ENCODE peak calls at places on chromosome 1, in five cellular contexts. W is NCI-H2081, G is mucosa of descending colon, X is fibroblast of the conjunctiva, J is neural progenitor cell. Z is an unnamed sample.

GRCh38 chr1:109503935-109504334 is 5.6 kb downstream of the AMIGO1 start:
- DNase-seq in W (no peak), G (no peak), X (no peak), J (no peak), Z (no peak)

GRCh38 chr1:207603777-207604176 is 41.2 kb upstream of the CR1L start:
- DNase-seq in W (no peak), G (no peak), X (peak; percentile 14), J (no peak), Z (no peak)

GRCh38 chr1:51063121-51063520 is 38.9 kb upstream of the C1orf185 start:
- DNase-seq in W (no peak), G (no peak), X (peak; percentile 9), J (no peak), Z (peak; percentile 87)

GRCh38 chr1:229479660-229480399 is 28.3 kb downstream of the NUP133 start:
- DNase-seq in W (no peak), G (no peak), X (no peak), J (no peak), Z (no peak)

GRCh38 chr1:98662354-98662665 is 789 bp downstream of the SNX7 start:
- DNase-seq in W (peak; percentile 30), G (no peak), X (no peak), J (no peak), Z (no peak)

GRCh38 chr1:183881387-183882084 is 76.6 kb downstream of the RGL1 start:
- DNase-seq in W (peak; percentile 12), G (no peak), X (peak; percentile 59), J (peak; percentile 67), Z (peak; percentile 89)

GRCh38 chr1:186633101-186633500 is 47.1 kb downstream of the PTGS2 start:
- DNase-seq in W (no peak), G (no peak), X (no peak), J (no peak), Z (no peak)

GRCh38 chr1:16158993-16159831 is 3.3 kb upstream of the EPHA2 start:
- DNase-seq in W (no peak), G (peak; percentile 65), X (no peak), J (no peak), Z (no peak)

GRCh38 chr1:18234790-18235242 is 127.2 kb downstream of the IGSF21 start:
- DNase-seq in W (peak; percentile 41), G (no peak), X (peak; percentile 5), J (peak; percentile 82), Z (no peak)

GRCh38 chr1:101239095-101240040 is 2.5 kb downstream of the S1PR1 start:
- DNase-seq in W (no peak), G (no peak), X (no peak), J (no peak), Z (no peak)

GRCh38 chr1:41485605-41486004 is 1.1 kb upstream of the EDN2 start:
- DNase-seq in W (no peak), G (peak; percentile 35), X (no peak), J (no peak), Z (no peak)

GRCh38 chr1:9150582-9151290 is 21.8 kb upstream of the GPR157 start:
- DNase-seq in W (no peak), G (no peak), X (no peak), J (no peak), Z (no peak)

GRCh38 chr1:67626495-67627235 is 58.3 kb upstream of the GADD45A start:
- DNase-seq in W (no peak), G (no peak), X (peak; percentile 18), J (no peak), Z (peak; percentile 72)